ENCODE peak calls at places on chromosomes 7 and 10, in seven cellular contexts. G is HepG2, H is lower lobe of right lung, T is psoas muscle, F is DND-41, A is Panc1, I is heart left ventricle. X is an unnamed sample. For H3K9me3 and H3K4me1, the result is how much of the 10 kb centered on the place peaks cover.

GRCh38 chr10:79098596-79099015 is 29.8 kb downstream of the ZMIZ1 start:
- ATAC-seq in G (no peak), H (no peak), T (no peak), F (no peak), A (no peak), I (no peak), X (no peak)

GRCh38 chr7:44087914-44088838 is 5.8 kb upstream of the POLM start:
- ATAC-seq in G (peak), H (peak), T (peak), F (peak), A (peak), I (peak), X (peak)

GRCh38 chr10:53003094-53003493 is 230.5 kb upstream of the MBL2 start:
- ATAC-seq in G (no peak), H (no peak), T (no peak), F (no peak), A (no peak), I (no peak), X (no peak)

GRCh38 chr10:43929122-43929521 is 280.4 kb upstream of the ZNF32 start:
- ATAC-seq in G (no peak), H (no peak), T (no peak), F (no peak), A (no peak), I (no peak), X (no peak)

GRCh38 chr10:78757542-78757941 is 311.2 kb upstream of the ZMIZ1 start:
- ATAC-seq in G (no peak), H (no peak), T (peak), F (no peak), A (no peak), I (peak), X (no peak)

GRCh38 chr7:132800522-132800921 is 224.3 kb upstream of the PLXNA4 start:
- ATAC-seq in G (no peak), H (no peak), T (no peak), F (no peak), A (no peak), I (no peak), X (no peak)

GRCh38 chr10:33715303-33715702 is 380.8 kb upstream of the NRP1 start:
- ATAC-seq in G (no peak), H (no peak), T (peak), F (no peak), A (no peak), I (peak), X (no peak)

GRCh38 chr7:142717453-142717852 is 31.8 kb upstream of the PRSS1 start:
- ATAC-seq in G (no peak), H (no peak), T (no peak), F (no peak), A (no peak), I (no peak), X (no peak)

GRCh38 chr10:70851597-70852475 is 36.1 kb downstream of the SGPL1 start:
- ATAC-seq in G (peak), H (no peak), T (no peak), F (no peak), A (peak), I (no peak), X (no peak)

GRCh38 chr7:25075459-25075858 is 49.6 kb downstream of the CYCS start:
- ATAC-seq in G (no peak), H (no peak), T (no peak), F (no peak), A (no peak), I (no peak), X (no peak)

GRCh38 chr10:104253576-104254410 is 899 bp upstream of the GSTO1 start:
- ATAC-seq in G (peak), H (no peak), T (no peak), F (no peak), A (no peak), I (no peak), X (no peak)

GRCh38 chr10:43202657-43203490 is 64.0 kb downstream of the RASGEF1A start:
- ATAC-seq in G (no peak), H (peak), T (peak), F (no peak), A (peak), I (peak), X (peak)

GRCh38 chr10:133166828-133167692 is 7.0 kb downstream of the KNDC1 start:
- ATAC-seq in G (no peak), H (no peak), T (no peak), F (no peak), A (no peak), I (no peak), X (no peak)

GRCh38 chr10:60291354-60291930 is 98.2 kb downstream of the ANK3 start:
- ATAC-seq in G (no peak), H (no peak), T (no peak), F (no peak), A (no peak), I (peak), X (no peak)

GRCh38 chr7:133854739-133855138 is 272.4 kb upstream of the LRGUK start:
- ATAC-seq in G (peak), H (no peak), T (peak), F (peak), A (no peak), I (no peak), X (no peak)

GRCh38 chr10:2121944-2122343 is 384.6 kb upstream of the ADARB2 start:
- ATAC-seq in G (no peak), H (no peak), T (no peak), F (no peak), A (no peak), I (no peak), X (no peak)

GRCh38 chr10:21733710-21734109 is 199.7 kb downstream of the MLLT10 start:
- ATAC-seq in G (peak), H (no peak), T (no peak), F (no peak), A (no peak), I (no peak), X (no peak)

GRCh38 chr10:14569274-14570060 is 205.2 kb downstream of the FAM107B start:
- ATAC-seq in G (no peak), H (peak), T (no peak), F (no peak), A (no peak), I (no peak), X (no peak)

GRCh38 chr7:117061751-117062150 is 108.5 kb downstream of the ST7 start:
- ATAC-seq in G (no peak), H (no peak), T (no peak), F (no peak), A (no peak), I (no peak), X (no peak)

GRCh38 chr7:135980665-135981180 is 3.6 kb upstream of the MTPN start:
- ATAC-seq in G (no peak), H (peak), T (no peak), F (peak), A (no peak), I (no peak), X (no peak)

GRCh38 chr10:35355971-35356724 is 19.8 kb downstream of the CCNY start:
- ATAC-seq in G (no peak), H (peak), T (no peak), F (peak), A (no peak), I (no peak), X (no peak)

GRCh38 chr10:84367256-84367655 is 38.9 kb downstream of the CCSER2 start:
- ATAC-seq in G (no peak), H (no peak), T (no peak), F (no peak), A (no peak), I (no peak), X (no peak)

GRCh38 chr10:11610855-11611247 is 599 bp downstream of the USP6NL start:
- ATAC-seq in G (no peak), H (no peak), T (peak), F (peak), A (peak), I (peak), X (peak)

GRCh38 chr7:142463401-142463850 is 205.6 kb upstream of the PRSS58 start:
- ATAC-seq in G (no peak), H (no peak), T (peak), F (peak), A (no peak), I (no peak), X (no peak)

GRCh38 chr7:55438765-55439525 is 73.8 kb downstream of the LANCL2 start:
- ATAC-seq in G (peak), H (peak), T (peak), F (peak), A (no peak), I (peak), X (no peak)

GRCh38 chr10:3734111-3734510 is 50.9 kb downstream of the KLF6 start:
- ATAC-seq in G (no peak), H (no peak), T (no peak), F (no peak), A (no peak), I (no peak), X (no peak)

DNA sequence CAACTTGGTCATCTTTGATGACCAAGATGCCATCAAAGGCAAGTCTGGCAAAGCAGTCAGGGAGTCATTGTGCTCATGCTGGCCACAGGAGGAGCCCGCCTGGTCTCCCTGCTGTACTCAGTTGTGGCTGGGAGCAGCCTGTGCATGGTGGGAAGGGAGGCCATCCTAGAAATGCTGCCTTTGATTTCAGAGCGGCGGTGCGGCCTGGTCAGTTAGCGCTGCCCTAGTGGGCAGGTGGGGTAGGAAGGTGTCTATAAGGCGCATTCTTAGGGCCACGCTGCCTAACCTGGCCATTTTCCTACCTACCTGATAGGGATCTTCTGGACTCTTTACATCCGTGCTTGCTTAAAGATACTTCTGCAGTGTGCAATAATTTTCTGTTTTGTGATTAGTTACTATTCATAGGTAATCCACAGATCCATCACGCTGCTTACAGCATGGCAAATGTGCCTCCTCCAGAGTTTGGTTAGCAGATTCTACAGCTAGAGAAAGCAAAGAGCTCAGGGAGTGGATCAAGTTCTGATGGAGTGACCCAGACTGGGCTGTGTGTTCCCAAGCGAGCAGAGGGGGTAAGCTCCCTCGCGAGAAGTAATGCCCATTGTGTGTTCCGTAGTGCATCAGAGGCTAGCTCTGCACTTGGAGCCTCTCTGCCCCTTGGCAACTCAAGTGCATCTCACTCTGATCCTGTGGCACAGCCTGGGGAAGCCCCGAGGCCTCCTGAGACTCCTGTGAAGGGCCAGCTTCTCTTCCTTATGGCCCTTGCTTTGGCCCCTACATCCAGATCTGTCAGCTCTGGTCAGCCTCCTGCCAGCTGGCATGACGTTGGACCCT is 970.1 kb upstream of the ZNF722 start:
- ATAC-seq in G (no peak), H (no peak), T (no peak), F (no peak), A (no peak), I (no peak), X (no peak)
- H3K9me3 ChIP-seq in G (half or more), H (under half), T (under half), F (under half), A (under half), I (under half), X (half or more)

GRCh38 chr7:22195402-22195801 is 161.6 kb downstream of the RAPGEF5 start:
- ATAC-seq in G (no peak), H (no peak), T (no peak), F (no peak), A (no peak), I (no peak), X (no peak)

GRCh38 chr7:22190736-22191135 is 166.2 kb downstream of the RAPGEF5 start:
- ATAC-seq in G (no peak), H (peak), T (no peak), F (no peak), A (no peak), I (no peak), X (no peak)

GRCh38 chr7:22192778-22193177 is 164.2 kb downstream of the RAPGEF5 start:
- ATAC-seq in G (no peak), H (no peak), T (no peak), F (no peak), A (no peak), I (no peak), X (no peak)

GRCh38 chr7:22194633-22195273 is 162.2 kb downstream of the RAPGEF5 start:
- ATAC-seq in G (no peak), H (no peak), T (no peak), F (no peak), A (no peak), I (no peak), X (no peak)

GRCh38 chr7:22193361-22194016 is 163.5 kb downstream of the RAPGEF5 start:
- ATAC-seq in G (no peak), H (peak), T (no peak), F (no peak), A (no peak), I (peak), X (peak)
- H3K4me3 ChIP-seq in G (no peak), H (peak), T (no peak), F (no peak), A (no peak), I (peak), X (peak)

GRCh38 chr7:47529405-47529804 is 52.5 kb downstream of the TNS3 start:
- ATAC-seq in G (no peak), H (no peak), T (no peak), F (no peak), A (no peak), I (no peak), X (no peak)

GRCh38 chr7:47526466-47526865 is 55.4 kb downstream of the TNS3 start:
- ATAC-seq in G (no peak), H (no peak), T (no peak), F (no peak), A (peak), I (no peak), X (no peak)

GRCh38 chr7:47529826-47530555 is 51.9 kb downstream of the TNS3 start:
- ATAC-seq in G (no peak), H (no peak), T (no peak), F (no peak), A (no peak), I (no peak), X (no peak)

GRCh38 chr7:47525066-47525623 is 56.8 kb downstream of the TNS3 start:
- ATAC-seq in G (no peak), H (no peak), T (no peak), F (no peak), A (no peak), I (no peak), X (no peak)

DNA sequence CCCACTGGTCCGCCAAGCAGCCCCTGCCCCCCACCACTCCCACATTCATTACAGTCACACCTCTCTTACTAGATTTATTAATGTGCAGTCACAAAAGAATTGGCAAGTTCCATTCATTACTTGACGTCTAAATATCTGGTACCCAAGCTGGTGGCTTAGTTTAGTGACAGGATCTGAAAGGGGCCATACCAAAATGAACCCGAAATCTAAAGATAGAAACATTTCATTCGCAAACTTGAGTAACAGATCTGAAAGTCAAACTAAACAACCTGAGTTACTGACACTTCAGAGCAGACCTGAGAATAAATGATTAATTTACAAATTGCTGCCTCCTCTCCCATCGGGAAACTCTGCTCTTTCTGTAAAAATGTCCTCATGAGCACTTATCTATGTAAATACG is 53.4 kb downstream of the TNS3 start:
- ATAC-seq in G (no peak), H (no peak), T (no peak), F (no peak), A (no peak), I (no peak), X (no peak)
- H3K4me1 ChIP-seq in G (under half), H (under half), T (under half), F (under half), A (half or more), I (under half), X (under half)

GRCh38 chr7:155194531-155195140 is 103.0 kb upstream of the INSIG1 start:
- ATAC-seq in G (no peak), H (no peak), T (no peak), F (no peak), A (no peak), I (no peak), X (no peak)
- H3K9me3 ChIP-seq in G (under half), H (under half), T (under half), F (under half), A (under half), I (under half), X (under half)

GRCh38 chr10:97302088-97302791 is 9.8 kb upstream of the ARHGAP19 start:
- ATAC-seq in G (peak), H (no peak), T (no peak), F (no peak), A (peak), I (no peak), X (no peak)
- H3K4me3 ChIP-seq in G (no peak), H (no peak), T (no peak), F (no peak), A (no peak), I (no peak), X (no peak)

DNA sequence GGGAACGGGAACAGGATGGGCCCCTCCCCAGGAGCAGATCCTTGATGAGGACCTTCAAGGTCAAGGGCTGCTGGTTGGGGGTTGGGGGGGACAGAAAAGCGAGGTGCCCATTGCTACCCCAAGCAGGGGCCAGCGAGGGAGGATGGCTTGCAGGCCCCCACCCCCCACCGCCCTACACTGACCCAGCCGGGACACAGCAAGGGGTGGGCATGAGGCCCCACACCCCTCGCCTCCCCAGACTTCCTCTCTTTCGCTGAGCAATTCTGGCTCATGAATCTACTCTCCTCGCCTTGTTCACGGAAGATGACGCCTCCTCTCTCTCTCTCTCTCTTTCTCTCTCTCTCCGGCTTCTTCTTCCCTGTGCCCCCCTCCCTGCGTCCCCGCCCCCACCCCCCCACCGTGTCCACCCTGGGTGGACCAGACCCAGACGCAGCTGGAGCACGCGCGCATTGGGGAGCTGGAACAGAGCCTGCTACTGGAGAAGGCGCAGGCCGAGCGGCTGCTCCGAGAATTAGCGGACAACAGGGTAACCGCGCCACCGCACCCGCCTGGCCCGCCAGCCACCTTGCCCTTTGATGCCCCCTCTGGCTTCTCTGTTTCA is 81.1 kb upstream of the GTF2IRD1 start:
- ATAC-seq in G (no peak), H (peak), T (peak), F (no peak), A (no peak), I (peak), X (peak)
- H3K4me1 ChIP-seq in G (under half), H (under half), T (under half), F (under half), A (under half), I (under half), X (under half)